ENCODE peak calls at places on chromosomes 5 and 9, in five cellular contexts. V is MM.1S; U is CD4-positive, CD25-positive, alpha-beta regulatory T cell; P is K562; G is ascending aorta. O is an unnamed sample. For H3K27me3, the result is how much of the 10 kb centered on the place peaks cover.

GRCh38 chr5:119328753-119329602 is 26.8 kb upstream of the TNFAIP8 start:
- DNase-seq in V (no peak), U (peak), P (peak), G (no peak), O (no peak)

GRCh38 chr5:151643385-151643784 is 43.3 kb downstream of the SPARC start:
- DNase-seq in V (no peak), U (no peak), P (no peak), G (no peak), O (no peak)

GRCh38 chr5:64207978-64208377 is 42.3 kb downstream of the RNF180 start:
- DNase-seq in V (peak), U (no peak), P (peak), G (no peak), O (no peak)

GRCh38 chr9:129237195-129237611 is 59.1 kb upstream of the IER5L start:
- DNase-seq in V (no peak), U (peak), P (peak), G (no peak), O (no peak)

GRCh38 chr5:152560508-152561137 is 155.5 kb upstream of the NMUR2 start:
- DNase-seq in V (peak), U (peak), P (peak), G (no peak), O (peak)

GRCh38 chr9:98808411-98808815 is 943 bp downstream of the GALNT12 start:
- DNase-seq in V (no peak), U (no peak), P (peak), G (no peak), O (no peak)

GRCh38 chr9:114169029-114169939 is 13.9 kb downstream of the COL27A1 start:
- DNase-seq in V (no peak), U (no peak), P (no peak), G (no peak), O (no peak)

GRCh38 chr9:134174073-134174449 is 9.7 kb upstream of the RNU6ATAC start:
- DNase-seq in V (no peak), U (no peak), P (no peak), G (no peak), O (peak)

GRCh38 chr5:141986072-141986471 is 17.2 kb downstream of the RNF14 start:
- DNase-seq in V (no peak), U (no peak), P (no peak), G (no peak), O (no peak)

GRCh38 chr5:10456583-10457562 is 15.2 kb downstream of the ROPN1L start:
- DNase-seq in V (no peak), U (no peak), P (no peak), G (no peak), O (peak)

GRCh38 chr9:127862075-127863011 is 7.9 kb upstream of the ENG start:
- DNase-seq in V (no peak), U (peak), P (peak), G (peak), O (peak)

GRCh38 chr5:155019601-155020226 is 6.2 kb downstream of the KIF4B start:
- DNase-seq in V (no peak), U (no peak), P (no peak), G (no peak), O (no peak)

GRCh38 chr9:82880353-82880752 is 182.6 kb downstream of the RASEF start:
- DNase-seq in V (no peak), U (no peak), P (no peak), G (no peak), O (no peak)

GRCh38 chr5:74360535-74361210 is 279.9 kb downstream of the ENC1 start:
- DNase-seq in V (no peak), U (no peak), P (no peak), G (no peak), O (no peak)

GRCh38 chr5:154163327-154163997 is 27.1 kb upstream of the GALNT10 start:
- DNase-seq in V (no peak), U (no peak), P (no peak), G (no peak), O (no peak)

GRCh38 chr9:99221266-99221622 is 498 bp downstream of the ALG2 start:
- DNase-seq in V (no peak), U (no peak), P (no peak), G (no peak), O (no peak)

GRCh38 chr5:42876375-42876844 is 64.7 kb upstream of the SELENOP start:
- DNase-seq in V (peak), U (no peak), P (peak), G (no peak), O (no peak)

GRCh38 chr5:151208481-151208914 is 15.4 kb downstream of the CCDC69 start:
- DNase-seq in V (no peak), U (no peak), P (no peak), G (no peak), O (peak)

GRCh38 chr5:98977723-98978122 is 48.9 kb upstream of the CHD1 start:
- DNase-seq in V (no peak), U (no peak), P (no peak), G (no peak), O (no peak)

GRCh38 chr9:74773886-74774479 is 113.7 kb downstream of the TRPM6 start:
- DNase-seq in V (peak), U (peak), P (peak), G (no peak), O (peak)

GRCh38 chr5:55231476-55232193 is 1.8 kb downstream of the CCNO start:
- DNase-seq in V (no peak), U (peak), P (no peak), G (no peak), O (no peak)

GRCh38 chr9:92547356-92547755 is 11.6 kb upstream of the ECM2 start:
- DNase-seq in V (no peak), U (no peak), P (no peak), G (no peak), O (no peak)

GRCh38 chr5:109452661-109453060 is 42.9 kb upstream of the PJA2 start:
- DNase-seq in V (no peak), U (no peak), P (no peak), G (no peak), O (no peak)

GRCh38 chr5:117701067-117701466 is 1126.4 kb upstream of the SEMA6A start:
- DNase-seq in V (no peak), U (no peak), P (no peak), G (no peak), O (no peak)

GRCh38 chr9:77601476-77602056 is 46.6 kb downstream of the GNA14 start:
- DNase-seq in V (no peak), U (no peak), P (no peak), G (no peak), O (no peak)

GRCh38 chr5:43152946-43153345 is 32.2 kb downstream of the ZNF131 start:
- DNase-seq in V (no peak), U (no peak), P (no peak), G (no peak), O (no peak)

GRCh38 chr5:3091040-3091774 is 339.7 kb upstream of the IRX2 start:
- DNase-seq in V (no peak), U (no peak), P (no peak), G (no peak), O (no peak)

GRCh38 chr9:21746550-21746949 is 55.9 kb upstream of the MTAP start:
- DNase-seq in V (no peak), U (no peak), P (no peak), G (no peak), O (no peak)
- H3K27me3 ChIP-seq in V (under half), U (under half), P (under half), G (under half), O (under half)

GRCh38 chr5:149237662-149238061 is 34.0 kb upstream of the AFAP1L1 start:
- DNase-seq in V (no peak), U (no peak), P (no peak), G (no peak), O (no peak)
- H3K27me3 ChIP-seq in V (under half), U (under half), P (under half), G (under half), O (under half)

GRCh38 chr5:179290681-179291540 is 54.4 kb downstream of the ADAMTS2 start:
- DNase-seq in V (no peak), U (no peak), P (no peak), G (no peak), O (no peak)
- H3K27me3 ChIP-seq in V (under half), U (under half), P (half or more), G (under half), O (under half)

GRCh38 chr9:69319324-69320040 is 5.5 kb upstream of the ENTREP1 start:
- DNase-seq in V (no peak), U (no peak), P (no peak), G (no peak), O (no peak)
- H3K27me3 ChIP-seq in V (under half), U (under half), P (under half), G (under half), O (under half)

GRCh38 chr5:968953-969352 is 39.6 kb upstream of the NKD2 start:
- DNase-seq in V (no peak), U (no peak), P (no peak), G (no peak), O (no peak)

GRCh38 chr5:966345-966710 is 42.3 kb upstream of the NKD2 start:
- DNase-seq in V (no peak), U (no peak), P (no peak), G (no peak), O (no peak)

GRCh38 chr5:965604-966344 is 42.8 kb upstream of the NKD2 start:
- DNase-seq in V (peak), U (no peak), P (no peak), G (no peak), O (no peak)

GRCh38 chr5:966941-967340 is 41.7 kb upstream of the NKD2 start:
- DNase-seq in V (no peak), U (no peak), P (no peak), G (no peak), O (no peak)

GRCh38 chr5:969421-969839 is 39.2 kb upstream of the NKD2 start:
- DNase-seq in V (no peak), U (no peak), P (no peak), G (no peak), O (no peak)
- H3K27me3 ChIP-seq in V (half or more), U (under half), P (under half), G (under half), O (under half)

DNA sequence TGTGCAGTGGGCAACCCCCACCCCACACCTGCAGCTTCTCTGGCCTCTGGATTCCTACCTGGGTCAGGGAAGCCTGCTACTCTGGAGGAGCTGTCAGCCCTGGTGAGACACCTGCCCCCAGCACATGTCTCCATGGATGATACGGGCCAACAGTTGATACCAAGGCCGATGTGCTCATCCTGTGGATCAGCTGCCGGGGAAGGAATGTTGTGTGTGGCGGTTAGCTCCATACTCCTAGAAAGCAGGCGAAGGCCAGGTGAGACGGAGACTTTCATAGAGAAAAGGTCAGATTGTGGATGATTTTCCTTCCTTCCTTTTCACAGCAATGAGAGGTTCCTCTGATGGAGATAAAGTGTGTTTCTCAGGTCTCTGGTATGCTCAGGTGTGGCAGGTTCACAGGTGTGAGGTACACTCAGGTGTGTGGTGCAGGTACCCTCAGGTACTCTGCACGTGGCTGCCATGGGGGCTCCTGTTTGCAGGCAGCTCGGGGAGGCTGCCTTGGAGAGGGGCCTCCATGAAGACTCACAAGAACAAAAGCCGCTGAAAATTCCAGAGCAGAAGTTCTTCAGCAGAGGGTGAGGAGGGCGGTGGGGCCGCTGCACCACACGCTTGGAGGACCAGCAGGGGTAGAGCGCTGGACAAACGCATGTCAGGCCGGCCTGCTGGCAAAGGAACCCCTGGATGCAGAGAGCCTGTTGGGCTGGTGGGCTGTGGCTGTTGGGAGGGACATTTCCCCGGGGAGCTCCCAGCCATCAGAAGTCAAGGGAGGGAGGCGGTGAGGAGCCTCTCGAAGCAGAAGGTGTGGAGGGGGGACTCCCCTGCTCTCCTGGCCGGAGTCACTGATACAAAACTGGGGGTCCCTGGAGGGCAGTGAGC is 5.1 kb upstream of the AHRR start:
- DNase-seq in V (no peak), U (no peak), P (no peak), G (no peak), O (no peak)
- H3K27me3 ChIP-seq in V (under half), U (under half), P (under half), G (under half), O (under half)

GRCh38 chr9:34628656-34629491 is at the start of gene ARID3C:
- DNase-seq in V (peak), U (peak), P (peak), G (no peak), O (no peak)

GRCh38 chr9:34630402-34631154 is 1.7 kb upstream of the ARID3C start:
- DNase-seq in V (no peak), U (no peak), P (no peak), G (no peak), O (no peak)

GRCh38 chr9:34629492-34629809 is 585 bp upstream of the ARID3C start:
- DNase-seq in V (no peak), U (no peak), P (no peak), G (no peak), O (no peak)

GRCh38 chr9:34625087-34625486 is 3.8 kb downstream of the ARID3C start:
- DNase-seq in V (no peak), U (no peak), P (no peak), G (no peak), O (no peak)

GRCh38 chr9:34627716-34628655 is 880 bp downstream of the ARID3C start:
- DNase-seq in V (no peak), U (no peak), P (no peak), G (no peak), O (no peak)
- H3K27me3 ChIP-seq in V (half or more), U (under half), P (half or more), G (under half), O (half or more)

GRCh38 chr9:94280409-94280989 is 21.4 kb downstream of the ZNF169 start:
- DNase-seq in V (no peak), U (no peak), P (no peak), G (no peak), O (no peak)

GRCh38 chr9:94289691-94290090 is 30.6 kb downstream of the ZNF169 start:
- DNase-seq in V (no peak), U (no peak), P (no peak), G (no peak), O (no peak)

GRCh38 chr9:94281101-94281500 is 22.0 kb downstream of the ZNF169 start:
- DNase-seq in V (no peak), U (no peak), P (no peak), G (no peak), O (no peak)

GRCh38 chr9:94287877-94288513 is 28.9 kb downstream of the ZNF169 start:
- DNase-seq in V (no peak), U (no peak), P (no peak), G (no peak), O (no peak)

DNA sequence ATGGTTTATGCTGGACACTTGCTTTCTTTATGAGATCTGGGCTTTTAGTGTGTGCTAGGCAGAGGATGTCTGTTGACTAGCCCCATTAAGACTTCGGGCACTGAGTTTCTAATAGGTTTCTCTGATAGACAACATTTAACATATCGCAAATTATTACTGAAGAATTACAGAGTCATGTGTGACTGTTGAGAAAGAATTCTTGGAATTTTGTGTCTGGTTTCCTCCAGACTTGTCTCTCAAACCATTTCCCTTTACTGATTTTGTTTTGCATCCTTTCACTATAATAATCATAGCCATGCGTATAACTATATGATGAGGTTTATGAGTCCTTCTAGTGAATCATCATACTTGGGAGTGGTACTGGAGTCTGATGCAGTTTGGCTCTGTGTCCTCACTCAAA is 27.0 kb downstream of the ZNF169 start:
- DNase-seq in V (no peak), U (no peak), P (no peak), G (no peak), O (no peak)
- H3K27me3 ChIP-seq in V (under half), U (under half), P (under half), G (under half), O (under half)

GRCh38 chr9:130268521-130269131 is 3.1 kb downstream of the HMCN2 start:
- DNase-seq in V (no peak), U (no peak), P (no peak), G (no peak), O (peak)
- H3K27me3 ChIP-seq in V (half or more), U (under half), P (half or more), G (under half), O (under half)

DNA sequence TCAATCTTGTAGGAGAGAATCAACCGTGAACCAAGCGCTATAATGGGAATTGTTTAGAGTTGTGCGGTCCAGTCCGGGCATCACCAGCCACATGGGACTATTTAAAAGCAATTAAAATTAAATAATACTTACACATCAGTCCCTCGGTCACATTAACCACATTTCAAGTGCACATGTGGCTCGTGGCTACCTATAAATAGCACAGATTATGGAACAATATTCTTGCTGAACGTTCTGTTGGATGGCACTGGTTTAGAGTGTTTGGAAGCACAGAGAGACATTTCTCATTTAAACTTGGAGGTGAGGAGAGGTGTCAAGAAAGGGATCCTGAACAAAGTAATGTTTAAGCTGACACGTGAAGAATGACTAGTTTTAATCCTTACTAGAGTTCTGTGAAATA is 12.5 kb upstream of the PIP5K1B start:
- DNase-seq in V (no peak), U (no peak), P (no peak), G (no peak), O (no peak)
- H3K27me3 ChIP-seq in V (under half), U (under half), P (under half), G (under half), O (under half)